ENCODE peak calls at places on chromosomes 1 and 21, in five cellular contexts. P is CD8-positive, alpha-beta memory T cell; J is left lung; G is lower lobe of right lung; D is GM12865. B is an unnamed sample.

GRCh38 chr21:35077975-35078374 is 28.9 kb upstream of the RUNX1 start:
- DNase-seq in P (no peak), J (no peak), G (no peak), D (no peak), B (no peak)

GRCh38 chr1:167200749-167201148 is 19.9 kb upstream of the POU2F1 start:
- DNase-seq in P (no peak), J (no peak), G (no peak), D (no peak), B (no peak)

GRCh38 chr21:17726047-17726446 is 93.1 kb downstream of the C21orf91 start:
- DNase-seq in P (no peak), J (no peak), G (no peak), D (no peak), B (no peak)

GRCh38 chr1:31364561-31365255 is 8.2 kb downstream of the FABP3 start:
- DNase-seq in P (no peak), J (no peak), G (no peak), D (no peak), B (no peak)

GRCh38 chr1:100955322-100955721 is 59.4 kb downstream of the SLC30A7 start:
- DNase-seq in P (no peak), J (no peak), G (no peak), D (no peak), B (no peak)

GRCh38 chr1:38746966-38747600 is 112.5 kb downstream of the RRAGC start:
- DNase-seq in P (no peak), J (no peak), G (no peak), D (no peak), B (no peak)

GRCh38 chr1:178275083-178275482 is 181.2 kb downstream of the RASAL2 start:
- DNase-seq in P (no peak), J (no peak), G (no peak), D (no peak), B (no peak)

GRCh38 chr1:237875291-237875690 is 15.4 kb downstream of the ZP4 start:
- DNase-seq in P (no peak), J (no peak), G (no peak), D (no peak), B (no peak)

GRCh38 chr1:185044981-185045792 is at the start of gene RNF2:
- DNase-seq in P (peak; percentile 77), J (peak; percentile 95), G (peak; percentile 89), D (peak; percentile 89), B (peak; percentile 80)

GRCh38 chr1:1360511-1361169 is 2.3 kb upstream of the MXRA8 start:
- DNase-seq in P (no peak), J (peak; percentile 82), G (no peak), D (no peak), B (no peak)

GRCh38 chr1:58881471-58881994 is 97.7 kb upstream of the JUN start:
- DNase-seq in P (no peak), J (no peak), G (no peak), D (no peak), B (no peak)

GRCh38 chr1:74222701-74223100 is 12.5 kb upstream of the TNNI3K start:
- DNase-seq in P (no peak), J (peak; percentile 16), G (no peak), D (no peak), B (no peak)

GRCh38 chr1:198638894-198639319 is at the start of gene PTPRC:
- DNase-seq in P (no peak), J (no peak), G (no peak), D (peak; percentile 88), B (no peak)

GRCh38 chr1:98325646-98326441 is 335.7 kb upstream of the SNX7 start:
- DNase-seq in P (no peak), J (peak; percentile 68), G (no peak), D (no peak), B (no peak)

GRCh38 chr21:32423320-32423719 is 10.8 kb downstream of the EVA1C start:
- DNase-seq in P (no peak), J (no peak), G (no peak), D (no peak), B (no peak)

GRCh38 chr1:108817016-108817415 is 39.9 kb downstream of the AKNAD1 start:
- DNase-seq in P (no peak), J (no peak), G (no peak), D (peak; percentile 19), B (no peak)

GRCh38 chr1:90045853-90046563 is 51.1 kb downstream of the ZNF326 start:
- DNase-seq in P (no peak), J (no peak), G (no peak), D (peak; percentile 32), B (no peak)

GRCh38 chr1:26555550-26555981 is 26.0 kb downstream of the RPS6KA1 start:
- DNase-seq in P (no peak), J (no peak), G (no peak), D (no peak), B (no peak)

GRCh38 chr1:229619614-229620013 is 6.3 kb downstream of the TAF5L start:
- DNase-seq in P (no peak), J (no peak), G (no peak), D (no peak), B (no peak)

GRCh38 chr1:87956072-87956471 is 627.4 kb downstream of the LMO4 start:
- DNase-seq in P (no peak), J (no peak), G (no peak), D (no peak), B (no peak)

GRCh38 chr1:18633428-18634155 is 2.9 kb downstream of the PAX7 start:
- DNase-seq in P (no peak), J (no peak), G (no peak), D (no peak), B (no peak)

GRCh38 chr1:223257856-223258255 is 106.1 kb downstream of the SUSD4 start:
- DNase-seq in P (no peak), J (no peak), G (no peak), D (no peak), B (no peak)

GRCh38 chr1:109625601-109626560 is 6.2 kb downstream of the AMPD2 start:
- DNase-seq in P (no peak), J (no peak), G (no peak), D (no peak), B (no peak)

GRCh38 chr1:225440380-225440957 is 12.6 kb upstream of the LBR start:
- DNase-seq in P (no peak), J (no peak), G (no peak), D (no peak), B (no peak)

GRCh38 chr21:38263493-38263892 is 6.7 kb downstream of the KCNJ15 start:
- DNase-seq in P (no peak), J (no peak), G (no peak), D (no peak), B (no peak)

GRCh38 chr21:46229133-46229922 is 754 bp upstream of the LSS start:
- DNase-seq in P (no peak), J (peak; percentile 92), G (peak; percentile 80), D (peak; percentile 15), B (no peak)

GRCh38 chr1:24971539-24971938 is 41.5 kb upstream of the RUNX3 start:
- DNase-seq in P (no peak), J (no peak), G (no peak), D (no peak), B (peak; percentile 24)

GRCh38 chr1:46062651-46063319 is 69.6 kb downstream of the PIK3R3 start:
- DNase-seq in P (peak; percentile 10), J (no peak), G (no peak), D (peak; percentile 56), B (no peak)

GRCh38 chr1:147541672-147542548 is 609 bp downstream of the BCL9 start:
- DNase-seq in P (no peak), J (peak; percentile 73), G (peak; percentile 61), D (no peak), B (peak; percentile 13)

GRCh38 chr1:234218078-234218477 is 155.2 kb upstream of the COA6 start:
- DNase-seq in P (no peak), J (no peak), G (no peak), D (no peak), B (no peak)

GRCh38 chr1:58819719-58820118 is 35.9 kb upstream of the JUN start:
- DNase-seq in P (no peak), J (no peak), G (no peak), D (no peak), B (no peak)

GRCh38 chr1:65189716-65190115 is 41.7 kb downstream of the AK4 start:
- DNase-seq in P (no peak), J (no peak), G (no peak), D (no peak), B (no peak)

GRCh38 chr1:21451981-21452411 is 12.1 kb downstream of the NBPF3 start:
- DNase-seq in P (no peak), J (no peak), G (no peak), D (no peak), B (no peak)

DNA sequence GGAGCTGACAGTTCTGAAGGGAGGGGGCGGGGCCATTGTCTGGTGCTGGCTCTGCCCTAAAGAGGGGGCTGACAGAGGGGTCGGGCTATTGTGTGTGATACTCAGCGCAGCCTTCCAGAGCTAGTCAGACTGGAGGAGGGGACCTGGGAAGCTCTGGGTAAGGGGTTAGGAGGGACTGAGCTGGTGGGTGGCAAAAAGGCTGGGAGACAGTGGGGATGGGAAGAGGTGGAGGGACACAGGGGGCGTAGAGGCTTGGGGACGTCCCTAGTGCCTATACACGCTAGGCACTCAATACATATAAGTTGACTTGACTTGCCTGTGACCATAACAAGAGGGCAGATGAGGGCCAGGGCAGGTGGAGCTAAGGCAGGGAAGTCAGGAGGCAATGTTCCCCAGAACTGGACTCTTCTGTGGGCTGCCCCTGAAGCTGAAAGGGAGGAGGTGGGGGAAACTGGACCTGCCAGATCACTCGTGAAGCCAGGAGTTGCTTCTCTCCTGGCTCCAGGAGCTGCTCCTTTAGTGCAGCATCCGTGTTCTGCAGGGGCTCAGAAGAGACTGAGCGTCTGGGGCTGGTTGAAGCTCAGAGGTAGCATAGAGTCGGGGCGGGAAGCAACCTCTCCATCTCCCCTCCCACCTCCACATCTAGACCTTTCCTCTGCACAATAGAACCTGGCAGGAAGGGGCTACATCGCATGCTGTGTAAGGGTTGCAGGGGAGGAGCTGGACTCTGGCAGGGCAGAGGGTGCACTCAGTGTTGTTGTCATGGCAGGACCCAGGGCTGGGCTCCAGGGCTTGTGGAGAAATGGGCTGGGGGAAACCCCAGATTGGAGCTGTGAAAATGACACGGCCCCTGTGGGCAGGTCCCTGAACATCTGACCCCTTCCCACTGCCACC is 3.0 kb upstream of the SEMA4A start:
- DNase-seq in P (no peak), J (no peak), G (no peak), D (peak; percentile 38), B (no peak)
- H3K4me3 ChIP-seq in P (no peak overlapping the region), J (no peak overlapping the region), G (no peak overlapping the region), D (peak overlapping the region; percentile 55), B (no peak overlapping the region)

GRCh38 chr1:9651220-9651564 is 339 bp upstream of the PIK3CD start:
- DNase-seq in P (no peak), J (no peak), G (no peak), D (no peak), B (no peak)
- H3K4me3 ChIP-seq in P (peak overlapping the region; percentile 91), J (peak overlapping the region; percentile 70), G (peak overlapping the region; percentile 64), D (peak overlapping the region; percentile 92), B (peak overlapping the region; percentile 86)

DNA sequence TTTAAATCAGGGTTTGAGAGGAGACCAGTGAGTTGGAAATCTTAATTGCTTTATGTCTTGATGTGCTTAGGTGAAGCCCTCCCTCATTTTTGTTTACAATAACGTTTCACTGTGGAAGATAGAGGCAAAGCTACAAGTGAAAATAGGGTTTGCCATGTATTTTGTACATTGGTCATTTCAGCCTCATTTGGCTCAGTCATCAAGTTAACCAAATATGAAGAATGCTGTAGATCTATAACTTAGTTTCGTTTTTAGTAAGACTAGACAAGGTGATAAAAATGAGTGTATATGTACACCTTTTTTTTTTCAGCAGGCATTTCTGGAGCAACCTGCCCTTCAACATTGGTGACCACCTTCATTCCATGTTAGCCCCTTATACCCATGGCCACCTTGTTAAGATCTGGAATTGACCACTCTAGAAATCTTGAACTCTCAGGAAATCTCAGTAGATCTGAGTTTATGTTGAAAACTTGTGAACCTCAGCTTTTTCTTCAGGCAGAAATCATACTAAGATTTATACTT is 2.9 kb downstream of the NFYC start:
- DNase-seq in P (no peak), J (no peak), G (no peak), D (peak; percentile 50), B (no peak)
- H3K4me3 ChIP-seq in P (no peak overlapping the region), J (no peak overlapping the region), G (no peak overlapping the region), D (peak overlapping the region; percentile 90), B (no peak overlapping the region)

GRCh38 chr1:47224676-47225399 is 7.2 kb downstream of the TAL1 start:
- DNase-seq in P (no peak), J (no peak), G (no peak), D (no peak), B (no peak)
- H3K4me3 ChIP-seq in P (no peak overlapping the region), J (peak overlapping the region; percentile 25), G (peak overlapping the region; percentile 43), D (no peak overlapping the region), B (no peak overlapping the region)